ENCODE peak calls at places on chromosomes 16 and 17, in six cellular contexts. T is lower lobe of right lung, O is cardiac muscle cell, B is NCI-H1417 treated with DMSO at 0.1 percent for 48 hours, C is KBM-7, N is GM12891. U is an unnamed sample.
A peak's percentile ranks its signal among the peaks of the same experiment; 100 is the strongest.

GRCh38 chr16:85819245-85819644 is 19.8 kb downstream of the COX4I1 start:
- DNase-seq in B (no peak), C (peak; percentile 89), T (peak; percentile 88), O (peak; percentile 86), N (peak; percentile 64), U (peak; percentile 84)

GRCh38 chr17:30021708-30022317 is 80.4 kb downstream of the EFCAB5 start:
- DNase-seq in C (peak; percentile 78), O (peak; percentile 70), N (peak; percentile 10), T (no peak), B (peak; percentile 11), U (peak; percentile 45)

GRCh38 chr17:1055751-1056645 is 59.1 kb downstream of the TIMM22 start:
- DNase-seq in T (peak; percentile 65), B (no peak), C (peak; percentile 48), O (peak; percentile 66), N (peak; percentile 83), U (peak; percentile 83)

GRCh38 chr16:28981517-28981916 is 3.3 kb upstream of the LAT start:
- DNase-seq in N (no peak), T (no peak), C (peak; percentile 67), B (no peak), O (no peak), U (peak; percentile 62)

GRCh38 chr17:78300962-78301820 is 58.7 kb downstream of the SOCS3 start:
- DNase-seq in B (no peak), O (no peak), C (no peak), N (no peak), T (no peak), U (no peak)

GRCh38 chr17:37405955-37406634 is 541 bp downstream of the ACACA start:
- DNase-seq in T (no peak), O (peak; percentile 6), N (no peak), B (no peak), C (no peak), U (peak; percentile 23)

GRCh38 chr16:23088018-23088417 is 61.2 kb downstream of the USP31 start:
- DNase-seq in B (no peak), N (no peak), C (no peak), O (no peak), T (no peak), U (no peak)

GRCh38 chr16:57255686-57256415 is 10.8 kb downstream of the ARL2BP start:
- DNase-seq in B (no peak), T (no peak), O (no peak), C (no peak), N (no peak), U (no peak)

GRCh38 chr17:35079547-35079946 is 16.0 kb upstream of the RFFL start:
- DNase-seq in C (no peak), T (no peak), N (no peak), O (no peak), B (no peak), U (no peak)

GRCh38 chr17:40021471-40021961 is 6.3 kb downstream of the CSF3 start:
- DNase-seq in O (peak; percentile 59), T (no peak), B (no peak), C (no peak), N (no peak), U (no peak)

GRCh38 chr17:32553168-32553567 is 66.4 kb downstream of the CDK5R1 start:
- DNase-seq in O (no peak), B (no peak), C (peak; percentile 25), N (no peak), T (no peak), U (no peak)

GRCh38 chr16:4468972-4469371 is 5.5 kb downstream of the NMRAL1 start:
- DNase-seq in T (no peak), B (no peak), O (no peak), N (no peak), C (no peak), U (no peak)

GRCh38 chr16:83437036-83437435 is 370.7 kb upstream of the HSBP1 start:
- DNase-seq in C (no peak), O (no peak), N (no peak), B (no peak), T (no peak), U (no peak)

GRCh38 chr16:68739964-68740627 is 3.0 kb downstream of the CDH1 start:
- DNase-seq in N (no peak), C (no peak), O (no peak), B (no peak), T (no peak), U (no peak)

GRCh38 chr17:76273435-76273921 is 8.3 kb downstream of the UBALD2 start:
- DNase-seq in C (no peak), T (peak; percentile 47), N (no peak), O (no peak), B (no peak), U (no peak)

GRCh38 chr16:27918755-27919154 is 144.8 kb downstream of the GSG1L start:
- DNase-seq in T (no peak), B (no peak), O (no peak), C (no peak), N (no peak), U (no peak)

GRCh38 chr17:17826942-17827785 is 9.6 kb downstream of the SREBF1 start:
- DNase-seq in T (no peak), C (no peak), B (no peak), O (no peak), N (no peak), U (no peak)

GRCh38 chr16:8070501-8070900 is 519.8 kb downstream of the TMEM114 start:
- DNase-seq in T (no peak), N (no peak), C (no peak), O (no peak), B (no peak), U (no peak)

GRCh38 chr16:4511441-4512082 is 27.0 kb downstream of the CDIP1 start:
- DNase-seq in O (peak; percentile 47), T (no peak), B (no peak), N (no peak), C (peak; percentile 72), U (no peak)

GRCh38 chr16:65964752-65965151 is 401.7 kb upstream of the CDH5 start:
- DNase-seq in O (no peak), N (no peak), T (no peak), B (no peak), C (no peak), U (no peak)

GRCh38 chr17:1710807-1711553 is 803 bp upstream of the TLCD2 start:
- DNase-seq in B (no peak), T (no peak), C (no peak), O (peak; percentile 49), N (no peak), U (no peak)